ENCODE peak calls at places on chromosome 21, in four cellular contexts. Y is MM.1S, J is psoas muscle, C is tibial artery. P is an unnamed sample.

GRCh38 chr21:26776320-26777021 is 68.7 kb downstream of the ADAMTS1 start:
- DNase-seq in Y (no peak), J (no peak), C (no peak), P (no peak)

GRCh38 chr21:16345757-16346156 is 616.0 kb downstream of the USP25 start:
- DNase-seq in Y (no peak), J (no peak), C (no peak), P (no peak)

GRCh38 chr21:26097475-26097874 is 73.1 kb downstream of the APP start:
- DNase-seq in Y (no peak), J (no peak), C (no peak), P (no peak)

GRCh38 chr21:14862794-14863720 is 201.7 kb downstream of the NRIP1 start:
- DNase-seq in Y (peak), J (no peak), C (no peak), P (no peak)

GRCh38 chr21:21612446-21612845 is 614.2 kb downstream of the NCAM2 start:
- DNase-seq in Y (no peak), J (no peak), C (no peak), P (no peak)

GRCh38 chr21:43779660-43780059 is 3.6 kb upstream of the CSTB start:
- DNase-seq in Y (peak), J (no peak), C (no peak), P (no peak)

GRCh38 chr21:35216966-35217365 is 167.9 kb upstream of the RUNX1 start:
- DNase-seq in Y (no peak), J (no peak), C (no peak), P (no peak)

GRCh38 chr21:17802568-17802967 is 16.6 kb downstream of the C21orf91 start:
- DNase-seq in Y (no peak), J (no peak), C (no peak), P (no peak)

GRCh38 chr21:17613242-17613676 is 558 bp upstream of the BTG3 start:
- DNase-seq in Y (no peak), J (peak), C (peak), P (peak)

GRCh38 chr21:17542371-17542992 is 29.6 kb downstream of the CXADR start:
- DNase-seq in Y (no peak), J (no peak), C (no peak), P (no peak)

GRCh38 chr21:44011774-44012473 is at the start of gene TRAPPC10:
- DNase-seq in Y (peak), J (peak), C (peak), P (peak)

GRCh38 chr21:39911792-39912191 is 44.6 kb downstream of the PCP4 start:
- DNase-seq in Y (no peak), J (no peak), C (no peak), P (no peak)

GRCh38 chr21:31425158-31425557 is 81.1 kb upstream of the TIAM1 start:
- DNase-seq in Y (no peak), J (no peak), C (no peak), P (no peak)

GRCh38 chr21:32653326-32653901 is 41.2 kb upstream of the CFAP298 start:
- DNase-seq in Y (peak), J (no peak), C (no peak), P (peak)

GRCh38 chr21:42880352-42880751 is 1.0 kb upstream of the WDR4 start:
- DNase-seq in Y (no peak), J (no peak), C (no peak), P (no peak)

GRCh38 chr21:44626262-44626661 is 631 bp upstream of the KRTAP10-9 start:
- DNase-seq in Y (no peak), J (no peak), C (no peak), P (no peak)

GRCh38 chr21:43645414-43645891 is 13.8 kb downstream of the HSF2BP start:
- DNase-seq in Y (peak), J (no peak), C (peak), P (peak)

GRCh38 chr21:25885880-25886279 is 151.1 kb downstream of the GABPA start:
- DNase-seq in Y (no peak), J (no peak), C (no peak), P (no peak)

GRCh38 chr21:41149199-41149598 is 18.8 kb upstream of the BACE2 start:
- DNase-seq in Y (no peak), J (no peak), C (no peak), P (no peak)

GRCh38 chr21:41148798-41149197 is 19.2 kb upstream of the BACE2 start:
- DNase-seq in Y (no peak), J (no peak), C (no peak), P (no peak)

GRCh38 chr21:41143596-41144325 is 24.2 kb upstream of the BACE2 start:
- DNase-seq in Y (no peak), J (no peak), C (no peak), P (no peak)

GRCh38 chr21:41147979-41148355 is 20.0 kb upstream of the BACE2 start:
- DNase-seq in Y (no peak), J (no peak), C (no peak), P (no peak)

GRCh38 chr21:41147096-41147978 is 20.6 kb upstream of the BACE2 start:
- DNase-seq in Y (no peak), J (no peak), C (no peak), P (no peak)
- TF ChIP-seq CTCF in Y (no peak), J (no peak), C (no peak), P (no peak)

GRCh38 chr21:34129039-34129891 is 55.9 kb downstream of the MRPS6 start:
- DNase-seq in Y (no peak), J (peak), C (peak), P (no peak)
- TF ChIP-seq CTCF in Y (no peak), J (peak), C (peak), P (no peak)

DNA sequence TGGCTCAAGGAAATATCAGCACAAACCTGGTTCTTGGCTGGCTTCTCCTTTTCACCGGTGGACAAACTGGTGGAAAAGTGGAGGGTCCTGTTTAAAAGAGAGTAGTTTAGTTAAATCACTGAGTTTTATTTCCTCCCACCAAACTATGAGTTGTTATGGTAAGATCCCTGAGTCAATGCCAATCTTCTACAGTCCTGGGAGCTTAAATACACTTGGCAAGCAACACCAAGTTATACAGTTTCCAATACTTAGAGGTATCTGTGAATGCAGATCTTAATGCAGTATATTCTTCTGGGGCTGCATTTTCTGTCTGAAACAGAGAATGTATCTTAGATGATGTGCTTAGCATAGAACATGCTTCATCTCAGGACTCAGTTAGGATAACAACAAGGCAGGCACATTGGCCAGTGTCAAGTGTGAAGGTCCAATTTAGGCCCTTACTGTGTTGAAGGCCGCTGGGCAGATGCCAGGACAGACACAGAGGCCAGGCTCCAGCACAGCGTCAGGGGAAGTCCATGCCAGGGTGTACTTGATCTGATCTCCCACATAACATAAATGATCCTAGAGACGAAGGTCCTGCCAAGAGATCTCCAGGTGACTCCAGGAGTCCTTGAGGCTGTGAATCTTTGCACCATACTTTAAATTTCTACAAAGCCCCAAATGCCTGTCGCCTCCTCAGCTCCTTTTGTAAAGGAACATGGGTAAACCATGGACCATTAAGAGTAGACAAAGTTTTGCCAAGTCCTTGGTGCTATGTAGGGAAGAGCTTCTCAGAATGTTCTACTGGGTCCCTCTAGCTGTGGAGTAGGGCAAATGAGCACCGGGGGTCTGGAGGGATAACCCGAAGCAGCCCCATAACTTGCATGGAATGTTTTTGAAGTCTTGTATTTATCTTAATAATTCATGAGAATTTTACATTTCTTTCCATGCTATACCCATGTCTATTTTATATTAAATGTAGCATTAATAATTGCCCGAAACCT is 76.8 kb downstream of the KCNJ15 start:
- DNase-seq in Y (no peak), J (no peak), C (no peak), P (no peak)
- TF ChIP-seq CTCF in Y (peak), J (no peak), C (no peak), P (no peak)

GRCh38 chr21:46040707-46041106 is 57.2 kb upstream of the COL6A2 start:
- DNase-seq in Y (no peak), J (no peak), C (no peak), P (no peak)
- TF ChIP-seq CTCF in Y (no peak), J (no peak), C (no peak), P (no peak)

P was measured in GM20000.